ENCODE peak calls at places on chromosome 18, in six cellular contexts. P, W, V, G, B and Z are unnamed samples.

GRCh38 chr18:5197032-5197434 is at the start of gene AKAIN1:
- DNase-seq in P (no peak), W (no peak), V (peak), G (peak), B (peak), Z (peak)

GRCh38 chr18:45642238-45642637 is 27.0 kb downstream of the SLC14A2 start:
- DNase-seq in P (no peak), W (no peak), V (no peak), G (no peak), B (no peak), Z (no peak)

GRCh38 chr18:69123421-69123820 is 277.3 kb upstream of the DOK6 start:
- DNase-seq in P (no peak), W (no peak), V (no peak), G (no peak), B (no peak), Z (no peak)

GRCh38 chr18:13912601-13913000 is 2.7 kb downstream of the MC2R start:
- DNase-seq in P (no peak), W (no peak), V (no peak), G (no peak), B (no peak), Z (no peak)

GRCh38 chr18:14945984-14946383 is 198.0 kb downstream of the ANKRD30B start:
- DNase-seq in P (no peak), W (no peak), V (no peak), G (no peak), B (no peak), Z (no peak)

GRCh38 chr18:22020127-22020866 is 149.1 kb upstream of the GATA6 start:
- DNase-seq in P (no peak), W (no peak), V (no peak), G (no peak), B (no peak), Z (no peak)

GRCh38 chr18:45201489-45201888 is 413.8 kb upstream of the SLC14A2 start:
- DNase-seq in P (no peak), W (no peak), V (no peak), G (no peak), B (no peak), Z (no peak)

GRCh38 chr18:63162271-63163014 is 157.1 kb downstream of the BCL2 start:
- DNase-seq in P (no peak), W (no peak), V (peak), G (no peak), B (no peak), Z (no peak)

GRCh38 chr18:6057604-6058003 is 162.3 kb upstream of the TMEM200C start:
- DNase-seq in P (no peak), W (no peak), V (no peak), G (no peak), B (no peak), Z (no peak)

GRCh38 chr18:36394486-36394885 is 97.0 kb downstream of the FHOD3 start:
- DNase-seq in P (no peak), W (no peak), V (no peak), G (no peak), B (no peak), Z (no peak)

GRCh38 chr18:65498605-65499004 is 252.2 kb upstream of the CDH7 start:
- DNase-seq in P (no peak), W (no peak), V (no peak), G (no peak), B (no peak), Z (no peak)

GRCh38 chr18:60019463-60019840 is 119.7 kb downstream of the PMAIP1 start:
- DNase-seq in P (peak), W (no peak), V (no peak), G (no peak), B (no peak), Z (no peak)

GRCh38 chr18:6729247-6730091 is at the start of gene ARHGAP28:
- DNase-seq in P (no peak), W (peak), V (peak), G (peak), B (peak), Z (peak)

GRCh38 chr18:8812631-8813030 is 107.3 kb downstream of the MTCL1 start:
- DNase-seq in P (no peak), W (no peak), V (no peak), G (no peak), B (no peak), Z (no peak)

DNA sequence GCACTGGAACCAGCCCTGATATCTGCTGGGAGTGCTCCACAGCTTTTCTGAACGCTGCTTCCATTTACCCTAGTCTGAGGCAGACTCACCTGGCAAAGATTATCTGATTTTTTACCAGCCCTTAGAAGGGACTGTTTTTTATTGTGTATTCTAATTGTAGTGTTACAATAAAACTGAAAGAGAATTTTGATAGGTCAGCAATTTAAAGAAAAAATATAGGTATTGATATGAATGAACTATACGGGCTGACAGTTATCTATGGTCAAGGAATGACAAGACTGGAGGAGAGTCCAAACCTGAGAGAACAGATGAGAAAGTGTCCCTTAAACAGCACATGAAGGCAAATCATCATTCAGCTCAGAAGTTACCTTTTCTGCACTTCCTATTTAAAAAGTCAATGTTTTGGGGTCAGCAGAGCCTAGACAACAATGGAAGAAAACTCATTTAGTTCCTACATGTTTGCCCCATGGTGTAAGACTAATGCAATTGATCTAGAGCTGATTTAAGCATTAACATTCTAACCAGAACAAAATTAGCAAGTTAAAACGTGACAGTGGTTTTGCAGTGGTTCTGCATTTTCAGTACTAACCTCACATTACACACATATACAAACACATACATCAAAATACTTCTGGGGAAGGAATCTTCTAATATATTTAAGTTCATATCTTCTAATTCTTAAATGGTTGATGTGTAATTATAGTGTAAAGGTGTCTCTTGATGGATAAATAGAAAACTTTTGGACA is 500.9 kb downstream of the TGIF1 start:
- DNase-seq in P (no peak), W (no peak), V (no peak), G (no peak), B (no peak), Z (no peak)
- TF ChIP-seq CTCF in P (no peak), W (no peak), V (no peak), G (no peak), B (no peak), Z (no peak)

GRCh38 chr18:33316146-33316587 is 124.4 kb downstream of the CCDC178 start:
- DNase-seq in P (no peak), W (no peak), V (no peak), G (no peak), B (no peak), Z (no peak)
- TF ChIP-seq CTCF in P (no peak), W (no peak), V (no peak), G (no peak), B (peak), Z (peak)

DNA sequence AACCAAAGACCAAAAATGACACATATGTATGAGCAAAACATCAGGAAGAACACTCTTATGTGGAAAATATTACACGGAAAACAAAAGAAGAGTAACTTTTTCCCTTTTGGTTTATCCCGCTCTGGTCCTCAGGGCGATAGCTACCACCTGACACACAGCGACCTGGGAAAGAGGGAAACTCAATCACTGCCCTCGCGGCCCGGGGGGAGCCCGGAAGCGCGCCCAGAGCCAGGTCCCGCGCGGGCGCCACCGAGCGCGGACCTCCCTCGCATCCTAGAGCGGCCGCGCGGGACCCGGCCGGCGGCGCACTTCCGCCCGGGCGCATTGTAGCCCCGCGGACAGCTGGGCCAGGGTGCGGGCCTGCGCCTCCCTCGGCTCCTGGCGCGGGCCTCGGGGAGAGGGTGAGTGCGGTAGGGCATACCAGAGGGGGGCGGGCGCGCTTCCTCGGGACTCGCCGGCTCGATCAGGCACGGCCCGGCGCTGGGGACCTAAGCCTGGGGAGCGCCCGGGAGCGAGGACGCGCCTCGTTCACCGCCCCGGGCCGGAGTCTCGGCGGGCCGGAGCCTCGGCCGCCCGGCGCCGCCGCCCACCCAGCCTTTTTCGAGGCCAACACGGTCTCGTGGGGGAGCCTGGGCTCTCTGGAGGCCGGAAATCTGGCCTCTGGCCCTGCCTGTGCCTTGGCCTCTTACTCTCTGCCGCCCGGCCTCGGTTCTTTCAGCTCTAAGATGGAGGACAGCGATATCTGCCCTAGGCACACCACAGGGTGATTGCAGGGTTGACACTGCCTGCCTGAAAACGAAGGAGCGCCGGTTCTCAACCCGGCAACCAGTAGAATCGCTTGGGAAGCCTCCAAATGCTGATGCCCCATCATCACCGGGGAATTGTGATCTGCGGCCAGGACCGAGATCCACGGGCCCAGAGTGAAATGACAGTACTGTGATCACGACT is at the start of gene ELAC1:
- DNase-seq in P (no peak), W (peak), V (peak), G (peak), B (peak), Z (peak)
- TF ChIP-seq CTCF in P (no peak), W (no peak), V (no peak), G (peak), B (peak), Z (peak)

GRCh38 chr18:77068321-77068841 is 64.2 kb downstream of the MBP start:
- DNase-seq in P (no peak), W (no peak), V (no peak), G (no peak), B (no peak), Z (no peak)

GRCh38 chr18:77066689-77067088 is 65.9 kb downstream of the MBP start:
- DNase-seq in P (no peak), W (no peak), V (no peak), G (no peak), B (no peak), Z (no peak)

GRCh38 chr18:77068890-77069312 is 63.7 kb downstream of the MBP start:
- DNase-seq in P (no peak), W (no peak), V (no peak), G (no peak), B (no peak), Z (no peak)

GRCh38 chr18:77066101-77066500 is 66.5 kb downstream of the MBP start:
- DNase-seq in P (no peak), W (no peak), V (no peak), G (no peak), B (no peak), Z (no peak)

DNA sequence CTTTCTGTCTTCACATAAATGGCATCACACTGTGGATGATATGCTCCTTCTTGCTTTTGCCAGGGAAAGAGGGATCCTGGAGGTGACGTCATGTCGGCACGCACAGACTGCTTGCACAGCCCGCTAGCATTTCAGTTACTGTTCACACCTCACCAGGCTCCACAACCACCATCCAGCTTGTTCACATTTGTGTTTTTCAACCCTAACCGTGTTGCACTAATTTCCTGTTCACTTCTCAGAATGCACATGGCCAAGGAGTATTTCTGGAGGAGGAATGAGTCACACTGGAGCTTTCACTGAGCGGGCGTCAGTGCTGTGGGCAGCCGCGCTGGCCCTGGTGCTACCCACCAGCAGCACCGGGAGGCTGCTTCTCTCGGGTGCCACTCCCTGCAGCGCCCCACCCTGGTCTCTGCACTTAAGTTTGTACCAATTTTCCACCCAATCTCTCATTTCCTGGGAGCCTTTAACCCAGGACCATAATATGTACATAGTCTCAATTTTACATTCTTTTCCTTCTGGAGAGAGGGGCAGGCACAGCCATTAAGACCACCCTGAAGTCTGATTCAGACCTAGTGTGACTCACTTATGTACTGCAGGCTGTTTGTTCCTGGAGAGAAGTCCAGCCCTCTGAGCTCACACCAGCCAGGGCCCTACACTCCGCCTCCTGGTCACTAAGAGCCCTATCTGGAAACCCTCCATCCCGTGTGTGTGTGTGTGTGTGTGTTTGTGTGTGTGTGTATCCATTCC is 65.1 kb downstream of the MBP start:
- DNase-seq in P (no peak), W (peak), V (no peak), G (no peak), B (no peak), Z (no peak)
- TF ChIP-seq CTCF in P (peak), W (no peak), V (no peak), G (peak), B (no peak), Z (no peak)

GRCh38 chr18:77133920-77134496 is 1.4 kb upstream of the MBP start:
- DNase-seq in P (no peak), W (peak), V (no peak), G (peak), B (no peak), Z (peak)
- TF ChIP-seq CTCF in P (no peak), W (no peak), V (peak), G (no peak), B (no peak), Z (no peak)

DNA sequence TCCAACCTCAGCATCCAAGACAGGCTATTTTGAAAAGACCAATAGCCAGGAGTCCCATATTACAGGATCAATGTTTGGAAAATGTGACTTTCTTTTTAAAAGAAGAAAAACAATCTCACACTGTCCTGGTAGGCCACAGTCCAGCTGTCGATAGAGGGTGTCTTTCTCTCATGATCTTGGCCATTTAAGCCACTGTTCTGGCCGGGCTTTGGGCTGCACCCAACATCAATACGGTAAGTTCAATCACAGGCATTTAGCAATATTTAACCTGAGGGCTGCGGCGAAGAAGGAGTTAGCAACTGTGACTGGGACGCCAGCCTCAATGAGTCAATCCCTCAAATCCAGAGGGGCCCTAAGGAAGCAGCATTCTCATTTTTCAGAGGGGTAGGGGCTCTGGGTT is 69.0 kb downstream of the CELF4 start:
- DNase-seq in P (no peak), W (no peak), V (no peak), G (no peak), B (no peak), Z (no peak)
- TF ChIP-seq CTCF in P (no peak), W (no peak), V (no peak), G (no peak), B (no peak), Z (no peak)

GRCh38 chr18:57029761-57030160 is 117.1 kb upstream of the BOD1L2 start:
- DNase-seq in P (no peak), W (no peak), V (no peak), G (no peak), B (no peak), Z (no peak)
- TF ChIP-seq CTCF in P (no peak), W (no peak), V (no peak), G (no peak), B (no peak), Z (peak)